ENCODE peak calls at places on chromosomes 1 and 21, in five cellular contexts. A is stimulated activated naive CD8-positive, alpha-beta T cell treated with anti-CD3 and anti-CD28 coated beads, Interleukin-15, Interleukin-2, amounts not matched to agents 100 U/mL and 50 U/mL, for 24 hours; I is small intestine; S is naive thymus-derived CD8-positive, alpha-beta T cell; O is AG09319. K is an unnamed sample.

GRCh38 chr1:88650676-88651418 is 33.2 kb upstream of the PKN2 start:
- DNase-seq in O (no peak), S (no peak), A (no peak), I (no peak), K (no peak)

GRCh38 chr1:101338714-101339430 is 102.1 kb downstream of the S1PR1 start:
- DNase-seq in A (peak), O (no peak), I (no peak), S (no peak), K (no peak)

GRCh38 chr1:34164510-34165381 is at the start of gene CSMD2:
- DNase-seq in A (no peak), S (no peak), I (no peak), O (peak), K (no peak)

GRCh38 chr1:5273280-5274003 is 619.0 kb downstream of the AJAP1 start:
- DNase-seq in O (no peak), S (no peak), I (no peak), A (no peak), K (no peak)

GRCh38 chr1:1173061-1173792 is 453 bp upstream of the TTLL10 start:
- DNase-seq in I (no peak), O (no peak), A (no peak), S (no peak), K (no peak)

GRCh38 chr1:221913351-221913750 is 171.5 kb upstream of the DUSP10 start:
- DNase-seq in I (no peak), O (no peak), S (no peak), A (no peak), K (no peak)

GRCh38 chr1:241827308-241827707 is 20.7 kb upstream of the EXO1 start:
- DNase-seq in S (no peak), O (no peak), A (no peak), I (no peak), K (no peak)

GRCh38 chr1:903721-904270 is 19.9 kb upstream of the SAMD11 start:
- DNase-seq in S (no peak), A (no peak), O (no peak), I (no peak), K (peak)

GRCh38 chr1:66371233-66372005 is 162.5 kb upstream of the SGIP1 start:
- DNase-seq in A (peak), I (no peak), O (no peak), S (no peak), K (no peak)

GRCh38 chr1:221741364-221741970 is 422 bp downstream of the DUSP10 start:
- DNase-seq in O (no peak), S (peak), A (peak), I (no peak), K (no peak)

GRCh38 chr21:31530918-31531705 is 128.4 kb upstream of the SOD1 start:
- DNase-seq in I (no peak), S (no peak), A (no peak), O (no peak), K (no peak)

K was measured in activated T-helper 2 cell treated with anti-CD3 and anti-CD28 coated beads, Interferon-gamma antibody, Interleukin-2, Interleukin-4, amounts not matched to agents 10 μg/mL and 5 μg/mL and 100 μg/mL, durations not matched to agents 14 hours and 24 hours and 36 hours.